ENCODE peak calls at places on chromosomes 6 and 20, in ten cellular contexts. One of them, this sample, is unnamed. For H3K9me3, the result is how much of the 10 kb centered on the place peaks cover.

GRCh38 chr6:170026272-170027110 is 264.4 kb downstream of the DLL1 start:
- DNase-seq in spleen: peak
- DNase-seq in right cardiac atrium: no peak
- DNase-seq in ascending aorta: peak
- DNase-seq in OCI-LY7: no peak
- DNase-seq in body of pancreas: peak
- DNase-seq in DND-41: no peak
- DNase-seq in A549: no peak
- DNase-seq in cardiac muscle cell: no peak
- DNase-seq in uterus: no peak
- DNase-seq in this sample: peak

GRCh38 chr6:33770116-33770832 is 18.7 kb downstream of the LEMD2 start:
- DNase-seq in spleen: no peak
- DNase-seq in right cardiac atrium: peak
- DNase-seq in ascending aorta: no peak
- DNase-seq in OCI-LY7: no peak
- DNase-seq in body of pancreas: no peak
- DNase-seq in DND-41: no peak
- DNase-seq in A549: no peak
- DNase-seq in cardiac muscle cell: no peak
- DNase-seq in uterus: no peak
- DNase-seq in this sample: peak

GRCh38 chr6:32108727-32109113 is 418 bp downstream of the TNXB start:
- DNase-seq in spleen: no peak
- DNase-seq in right cardiac atrium: no peak
- DNase-seq in ascending aorta: no peak
- DNase-seq in OCI-LY7: no peak
- DNase-seq in body of pancreas: no peak
- DNase-seq in DND-41: no peak
- DNase-seq in A549: no peak
- DNase-seq in cardiac muscle cell: no peak
- DNase-seq in uterus: no peak
- DNase-seq in this sample: no peak

GRCh38 chr6:130776287-130776925 is 50.8 kb upstream of the SMLR1 start:
- DNase-seq in spleen: no peak
- DNase-seq in right cardiac atrium: no peak
- DNase-seq in ascending aorta: no peak
- DNase-seq in OCI-LY7: no peak
- DNase-seq in body of pancreas: no peak
- DNase-seq in DND-41: peak
- DNase-seq in A549: no peak
- DNase-seq in cardiac muscle cell: no peak
- DNase-seq in uterus: no peak
- DNase-seq in this sample: no peak

GRCh38 chr6:112235956-112236355 is 18.4 kb downstream of the LAMA4 start:
- DNase-seq in spleen: no peak
- DNase-seq in right cardiac atrium: no peak
- DNase-seq in ascending aorta: no peak
- DNase-seq in OCI-LY7: no peak
- DNase-seq in body of pancreas: no peak
- DNase-seq in DND-41: no peak
- DNase-seq in A549: no peak
- DNase-seq in cardiac muscle cell: peak
- DNase-seq in uterus: no peak
- DNase-seq in this sample: no peak

GRCh38 chr6:36374956-36375355 is 12.5 kb downstream of the ETV7 start:
- DNase-seq in spleen: no peak
- DNase-seq in right cardiac atrium: no peak
- DNase-seq in ascending aorta: no peak
- DNase-seq in OCI-LY7: no peak
- DNase-seq in body of pancreas: no peak
- DNase-seq in DND-41: no peak
- DNase-seq in A549: no peak
- DNase-seq in cardiac muscle cell: no peak
- DNase-seq in uterus: no peak
- DNase-seq in this sample: no peak

GRCh38 chr6:131281471-131282270 is 146.4 kb downstream of the AKAP7 start:
- DNase-seq in spleen: peak
- DNase-seq in right cardiac atrium: no peak
- DNase-seq in ascending aorta: peak
- DNase-seq in OCI-LY7: peak
- DNase-seq in body of pancreas: no peak
- DNase-seq in DND-41: peak
- DNase-seq in A549: no peak
- DNase-seq in cardiac muscle cell: peak
- DNase-seq in uterus: no peak
- DNase-seq in this sample: no peak

GRCh38 chr6:108169801-108170606 is 4.2 kb downstream of the NR2E1 start:
- DNase-seq in spleen: no peak
- DNase-seq in right cardiac atrium: no peak
- DNase-seq in ascending aorta: peak
- DNase-seq in OCI-LY7: no peak
- DNase-seq in body of pancreas: no peak
- DNase-seq in DND-41: no peak
- DNase-seq in A549: no peak
- DNase-seq in cardiac muscle cell: no peak
- DNase-seq in uterus: no peak
- DNase-seq in this sample: no peak

GRCh38 chr6:88008411-88008810 is 39.2 kb upstream of the SPACA1 start:
- DNase-seq in spleen: no peak
- DNase-seq in right cardiac atrium: no peak
- DNase-seq in ascending aorta: no peak
- DNase-seq in OCI-LY7: no peak
- DNase-seq in body of pancreas: no peak
- DNase-seq in DND-41: no peak
- DNase-seq in A549: no peak
- DNase-seq in cardiac muscle cell: no peak
- DNase-seq in uterus: no peak
- DNase-seq in this sample: no peak

GRCh38 chr20:1225263-1225728 is 548 bp upstream of the RAD21L1 start:
- DNase-seq in spleen: no peak
- DNase-seq in right cardiac atrium: no peak
- DNase-seq in ascending aorta: no peak
- DNase-seq in OCI-LY7: no peak
- DNase-seq in body of pancreas: no peak
- DNase-seq in DND-41: no peak
- DNase-seq in A549: no peak
- DNase-seq in cardiac muscle cell: no peak
- DNase-seq in uterus: no peak
- DNase-seq in this sample: no peak

GRCh38 chr6:158771399-158772158 is 47.6 kb downstream of the EZR start:
- DNase-seq in spleen: no peak
- DNase-seq in right cardiac atrium: no peak
- DNase-seq in ascending aorta: no peak
- DNase-seq in OCI-LY7: no peak
- DNase-seq in body of pancreas: no peak
- DNase-seq in DND-41: no peak
- DNase-seq in A549: no peak
- DNase-seq in cardiac muscle cell: no peak
- DNase-seq in uterus: no peak
- DNase-seq in this sample: no peak

GRCh38 chr6:158769696-158770446 is 49.3 kb downstream of the EZR start:
- DNase-seq in spleen: no peak
- DNase-seq in right cardiac atrium: peak
- DNase-seq in ascending aorta: no peak
- DNase-seq in OCI-LY7: no peak
- DNase-seq in body of pancreas: no peak
- DNase-seq in DND-41: no peak
- DNase-seq in A549: no peak
- DNase-seq in cardiac muscle cell: peak
- DNase-seq in uterus: no peak
- DNase-seq in this sample: no peak

GRCh38 chr6:158770948-158771347 is 48.2 kb downstream of the EZR start:
- DNase-seq in spleen: no peak
- DNase-seq in right cardiac atrium: peak
- DNase-seq in ascending aorta: no peak
- DNase-seq in OCI-LY7: no peak
- DNase-seq in body of pancreas: no peak
- DNase-seq in DND-41: no peak
- DNase-seq in A549: no peak
- DNase-seq in cardiac muscle cell: no peak
- DNase-seq in uterus: no peak
- DNase-seq in this sample: no peak

GRCh38 chr6:158769228-158769627 is 49.9 kb downstream of the EZR start:
- DNase-seq in spleen: no peak
- DNase-seq in right cardiac atrium: peak
- DNase-seq in ascending aorta: no peak
- DNase-seq in OCI-LY7: no peak
- DNase-seq in body of pancreas: no peak
- DNase-seq in DND-41: no peak
- DNase-seq in A549: no peak
- DNase-seq in cardiac muscle cell: no peak
- DNase-seq in uterus: no peak
- DNase-seq in this sample: peak

GRCh38 chr6:158770533-158770932 is 48.6 kb downstream of the EZR start:
- DNase-seq in spleen: no peak
- DNase-seq in right cardiac atrium: peak
- DNase-seq in ascending aorta: no peak
- DNase-seq in OCI-LY7: no peak
- DNase-seq in body of pancreas: no peak
- DNase-seq in DND-41: no peak
- DNase-seq in A549: no peak
- DNase-seq in cardiac muscle cell: no peak
- DNase-seq in uterus: no peak
- DNase-seq in this sample: no peak
- H3K27ac ChIP-seq in spleen: no peak
- H3K27ac ChIP-seq in right cardiac atrium: peak
- H3K27ac ChIP-seq in ascending aorta: no peak
- H3K27ac ChIP-seq in OCI-LY7: no peak
- H3K27ac ChIP-seq in body of pancreas: no peak
- H3K27ac ChIP-seq in DND-41: no peak
- H3K27ac ChIP-seq in A549: no peak
- H3K27ac ChIP-seq in cardiac muscle cell: peak
- H3K27ac ChIP-seq in uterus: no peak
- H3K27ac ChIP-seq in this sample: no peak

GRCh38 chr6:46688966-46689335 is 1.3 kb downstream of the TDRD6 start:
- DNase-seq in spleen: no peak
- DNase-seq in right cardiac atrium: no peak
- DNase-seq in ascending aorta: no peak
- DNase-seq in OCI-LY7: no peak
- DNase-seq in body of pancreas: no peak
- DNase-seq in DND-41: no peak
- DNase-seq in A549: no peak
- DNase-seq in cardiac muscle cell: no peak
- DNase-seq in uterus: no peak
- DNase-seq in this sample: no peak
- H3K4me3 ChIP-seq in spleen: no peak
- H3K4me3 ChIP-seq in right cardiac atrium: no peak
- H3K4me3 ChIP-seq in ascending aorta: no peak
- H3K4me3 ChIP-seq in OCI-LY7: no peak
- H3K4me3 ChIP-seq in body of pancreas: no peak
- H3K4me3 ChIP-seq in DND-41: no peak
- H3K4me3 ChIP-seq in A549: no peak
- H3K4me3 ChIP-seq in cardiac muscle cell: no peak
- H3K4me3 ChIP-seq in uterus: no peak
- H3K4me3 ChIP-seq in this sample: no peak

GRCh38 chr6:134229520-134229919 is 88.4 kb downstream of the SGK1 start:
- DNase-seq in spleen: no peak
- DNase-seq in right cardiac atrium: no peak
- DNase-seq in ascending aorta: no peak
- DNase-seq in OCI-LY7: peak
- DNase-seq in body of pancreas: no peak
- DNase-seq in DND-41: no peak
- DNase-seq in A549: no peak
- DNase-seq in cardiac muscle cell: no peak
- DNase-seq in uterus: no peak
- DNase-seq in this sample: no peak
- H3K9me3 ChIP-seq in spleen: under half
- H3K9me3 ChIP-seq in right cardiac atrium: under half
- H3K9me3 ChIP-seq in ascending aorta: under half
- H3K9me3 ChIP-seq in OCI-LY7: under half
- H3K9me3 ChIP-seq in body of pancreas: under half
- H3K9me3 ChIP-seq in DND-41: under half
- H3K9me3 ChIP-seq in A549: under half
- H3K9me3 ChIP-seq in cardiac muscle cell: under half
- H3K9me3 ChIP-seq in uterus: under half
- H3K9me3 ChIP-seq in this sample: under half

GRCh38 chr6:152209211-152209610 is 401.7 kb downstream of the ESR1 start:
- DNase-seq in spleen: no peak
- DNase-seq in right cardiac atrium: no peak
- DNase-seq in ascending aorta: no peak
- DNase-seq in OCI-LY7: no peak
- DNase-seq in body of pancreas: no peak
- DNase-seq in DND-41: no peak
- DNase-seq in A549: no peak
- DNase-seq in cardiac muscle cell: no peak
- DNase-seq in uterus: no peak
- DNase-seq in this sample: no peak

GRCh38 chr6:152207915-152208714 is 400.6 kb downstream of the ESR1 start:
- DNase-seq in spleen: no peak
- DNase-seq in right cardiac atrium: no peak
- DNase-seq in ascending aorta: no peak
- DNase-seq in OCI-LY7: no peak
- DNase-seq in body of pancreas: no peak
- DNase-seq in DND-41: no peak
- DNase-seq in A549: no peak
- DNase-seq in cardiac muscle cell: no peak
- DNase-seq in uterus: no peak
- DNase-seq in this sample: no peak

GRCh38 chr6:152201134-152201533 is 393.7 kb downstream of the ESR1 start:
- DNase-seq in spleen: no peak
- DNase-seq in right cardiac atrium: no peak
- DNase-seq in ascending aorta: no peak
- DNase-seq in OCI-LY7: no peak
- DNase-seq in body of pancreas: no peak
- DNase-seq in DND-41: no peak
- DNase-seq in A549: no peak
- DNase-seq in cardiac muscle cell: no peak
- DNase-seq in uterus: no peak
- DNase-seq in this sample: no peak

GRCh38 chr6:152204584-152204983 is 397.1 kb downstream of the ESR1 start:
- DNase-seq in spleen: no peak
- DNase-seq in right cardiac atrium: no peak
- DNase-seq in ascending aorta: no peak
- DNase-seq in OCI-LY7: no peak
- DNase-seq in body of pancreas: no peak
- DNase-seq in DND-41: no peak
- DNase-seq in A549: no peak
- DNase-seq in cardiac muscle cell: no peak
- DNase-seq in uterus: no peak
- DNase-seq in this sample: no peak

DNA sequence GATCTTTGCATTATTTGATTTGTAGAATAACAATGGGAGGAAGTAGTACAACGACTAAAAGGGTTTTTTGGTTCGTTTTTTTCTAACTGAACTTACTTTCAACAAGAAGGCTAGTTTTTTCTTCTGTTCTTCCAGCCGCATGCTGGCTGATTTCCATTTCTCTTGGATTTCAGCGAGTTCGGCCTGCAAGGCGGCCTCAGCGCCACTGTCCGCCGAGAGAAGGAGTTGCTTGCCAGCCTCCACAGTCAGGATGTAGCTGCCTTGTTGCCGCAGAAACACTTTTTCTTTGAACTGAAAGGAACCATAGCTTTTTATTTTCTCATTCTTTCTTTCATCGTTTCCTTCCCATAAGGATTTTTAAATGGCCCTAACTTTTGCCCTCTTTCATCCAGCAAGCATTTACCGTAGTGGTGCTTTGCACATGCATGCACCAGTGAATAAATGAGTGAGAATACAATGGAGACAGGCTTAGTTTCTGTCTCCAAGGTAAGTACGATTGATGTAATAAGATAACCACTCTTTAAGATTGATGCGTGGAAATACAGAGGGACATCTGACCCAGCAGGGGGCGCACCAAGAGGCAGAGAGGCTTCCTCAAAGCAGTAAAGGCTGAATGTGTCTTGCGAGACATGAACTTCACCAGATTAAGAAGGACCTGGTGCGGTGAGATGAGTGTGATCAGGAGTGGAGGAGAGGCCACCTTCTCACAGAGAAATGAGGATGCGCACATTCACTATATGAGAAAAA is 398.8 kb downstream of the ESR1 start:
- DNase-seq in spleen: no peak
- DNase-seq in right cardiac atrium: peak
- DNase-seq in ascending aorta: no peak
- DNase-seq in OCI-LY7: peak
- DNase-seq in body of pancreas: peak
- DNase-seq in DND-41: peak
- DNase-seq in A549: peak
- DNase-seq in cardiac muscle cell: peak
- DNase-seq in uterus: peak
- DNase-seq in this sample: no peak
- H3K27ac ChIP-seq in spleen: no peak
- H3K27ac ChIP-seq in right cardiac atrium: no peak
- H3K27ac ChIP-seq in ascending aorta: peak
- H3K27ac ChIP-seq in OCI-LY7: no peak
- H3K27ac ChIP-seq in body of pancreas: no peak
- H3K27ac ChIP-seq in DND-41: no peak
- H3K27ac ChIP-seq in A549: no peak
- H3K27ac ChIP-seq in cardiac muscle cell: no peak
- H3K27ac ChIP-seq in uterus: peak
- H3K27ac ChIP-seq in this sample: no peak